ENCODE peak calls at places on chromosomes 5 and 9, in five cellular contexts. One of them, this sample, is unnamed.

GRCh38 chr5:107526263-107526937 is 144.3 kb downstream of the EFNA5 start:
- DNase-seq in RWPE1: no peak
- DNase-seq in body of pancreas: no peak
- DNase-seq in breast epithelium: no peak
- DNase-seq in AG10803: no peak
- DNase-seq in this sample: no peak

GRCh38 chr9:134193912-134194535 is 29.7 kb upstream of the RNU6ATAC start:
- DNase-seq in RWPE1: no peak
- DNase-seq in body of pancreas: peak; percentile 0
- DNase-seq in breast epithelium: no peak
- DNase-seq in AG10803: no peak
- DNase-seq in this sample: no peak

GRCh38 chr9:110284211-110284849 is 28.0 kb upstream of the TXN start:
- DNase-seq in RWPE1: peak; percentile 63
- DNase-seq in breast epithelium: no peak
- DNase-seq in body of pancreas: no peak
- DNase-seq in AG10803: no peak
- DNase-seq in this sample: no peak

GRCh38 chr5:109411627-109412026 is 1.9 kb upstream of the PJA2 start:
- DNase-seq in breast epithelium: no peak
- DNase-seq in AG10803: peak; percentile 90
- DNase-seq in body of pancreas: no peak
- DNase-seq in RWPE1: peak; percentile 90
- DNase-seq in this sample: no peak

GRCh38 chr9:124645274-124645673 is 125.8 kb downstream of the NR6A1 start:
- DNase-seq in breast epithelium: no peak
- DNase-seq in body of pancreas: no peak
- DNase-seq in AG10803: no peak
- DNase-seq in RWPE1: no peak
- DNase-seq in this sample: no peak

GRCh38 chr5:34957857-34958690 is 28.7 kb downstream of the DNAJC21 start:
- DNase-seq in body of pancreas: peak; percentile 46
- DNase-seq in RWPE1: peak; percentile 36
- DNase-seq in AG10803: peak; percentile 37
- DNase-seq in breast epithelium: no peak
- DNase-seq in this sample: no peak

GRCh38 chr9:98890256-98890655 is 53.5 kb upstream of the COL15A1 start:
- DNase-seq in RWPE1: no peak
- DNase-seq in body of pancreas: peak; percentile 84
- DNase-seq in AG10803: no peak
- DNase-seq in breast epithelium: no peak
- DNase-seq in this sample: no peak

GRCh38 chr5:136655429-136655828 is 290.1 kb upstream of the TRPC7 start:
- DNase-seq in RWPE1: no peak
- DNase-seq in body of pancreas: no peak
- DNase-seq in AG10803: no peak
- DNase-seq in breast epithelium: no peak
- DNase-seq in this sample: no peak

GRCh38 chr9:9998491-9999287 is 614.1 kb downstream of the PTPRD start:
- DNase-seq in breast epithelium: no peak
- DNase-seq in body of pancreas: no peak
- DNase-seq in RWPE1: peak; percentile 1
- DNase-seq in AG10803: no peak
- DNase-seq in this sample: no peak

GRCh38 chr9:133712221-133713100 is 25.7 kb downstream of the SARDH start:
- DNase-seq in breast epithelium: no peak
- DNase-seq in AG10803: no peak
- DNase-seq in RWPE1: no peak
- DNase-seq in body of pancreas: no peak
- DNase-seq in this sample: no peak

GRCh38 chr5:155883966-155884555 is 442.9 kb upstream of the SGCD start:
- DNase-seq in AG10803: no peak
- DNase-seq in RWPE1: no peak
- DNase-seq in breast epithelium: no peak
- DNase-seq in body of pancreas: no peak
- DNase-seq in this sample: peak; percentile 33

GRCh38 chr5:153941265-153941664 is 97.4 kb downstream of the FAM114A2 start:
- DNase-seq in body of pancreas: no peak
- DNase-seq in breast epithelium: no peak
- DNase-seq in AG10803: no peak
- DNase-seq in RWPE1: no peak
- DNase-seq in this sample: no peak

GRCh38 chr9:130995399-130995941 is 13.5 kb upstream of the LAMC3 start:
- DNase-seq in body of pancreas: no peak
- DNase-seq in AG10803: peak; percentile 63
- DNase-seq in RWPE1: peak; percentile 52
- DNase-seq in breast epithelium: no peak
- DNase-seq in this sample: no peak

GRCh38 chr9:112731971-112732370 is 14.1 kb upstream of the INIP start:
- DNase-seq in AG10803: no peak
- DNase-seq in RWPE1: no peak
- DNase-seq in body of pancreas: no peak
- DNase-seq in breast epithelium: no peak
- DNase-seq in this sample: no peak

GRCh38 chr5:160158087-160158486 is 38.8 kb upstream of the PWWP2A start:
- DNase-seq in body of pancreas: no peak
- DNase-seq in AG10803: no peak
- DNase-seq in breast epithelium: no peak
- DNase-seq in RWPE1: no peak
- DNase-seq in this sample: no peak
- TF ChIP-seq CTCF in body of pancreas: no peak
- TF ChIP-seq CTCF in AG10803: no peak
- TF ChIP-seq CTCF in breast epithelium: no peak
- TF ChIP-seq CTCF in RWPE1: no peak
- TF ChIP-seq CTCF in this sample: peak; percentile 0

GRCh38 chr5:90161399-90161798 is 248.2 kb downstream of the CETN3 start:
- DNase-seq in RWPE1: peak; percentile 30
- DNase-seq in body of pancreas: peak; percentile 71
- DNase-seq in breast epithelium: no peak
- DNase-seq in AG10803: peak; percentile 33
- DNase-seq in this sample: no peak
- TF ChIP-seq CTCF in RWPE1: no peak
- TF ChIP-seq CTCF in body of pancreas: peak; percentile 10
- TF ChIP-seq CTCF in breast epithelium: no peak
- TF ChIP-seq CTCF in AG10803: peak; percentile 37
- TF ChIP-seq CTCF in this sample: peak; percentile 26

GRCh38 chr9:137294684-137295312 is 7.3 kb downstream of the NRARP start:
- DNase-seq in AG10803: no peak
- DNase-seq in body of pancreas: peak; percentile 39
- DNase-seq in RWPE1: no peak
- DNase-seq in breast epithelium: no peak
- DNase-seq in this sample: no peak
- TF ChIP-seq CTCF in AG10803: peak; percentile 37
- TF ChIP-seq CTCF in body of pancreas: peak; percentile 4
- TF ChIP-seq CTCF in RWPE1: no peak
- TF ChIP-seq CTCF in breast epithelium: peak; percentile 29
- TF ChIP-seq CTCF in this sample: no peak

DNA sequence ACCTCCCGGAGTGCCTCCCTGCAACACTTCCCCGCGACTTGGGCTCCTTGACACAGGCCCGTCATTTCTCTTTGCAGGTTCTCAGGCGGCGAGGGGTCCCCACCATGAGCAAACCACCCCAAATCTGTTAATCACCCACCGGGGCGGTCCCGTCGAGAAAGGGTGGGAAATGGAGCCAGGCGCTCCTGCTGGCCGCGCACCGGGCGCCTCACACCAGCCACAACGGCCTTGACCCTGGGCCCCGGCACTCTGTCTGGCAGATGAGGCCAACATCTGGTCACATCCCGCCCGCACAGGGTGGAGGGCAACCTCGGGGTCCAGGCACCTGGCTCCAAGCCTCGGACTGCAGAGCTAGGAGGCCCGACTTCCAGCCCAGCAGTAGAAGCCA is 776 bp upstream of the TERT start:
- DNase-seq in RWPE1: no peak
- DNase-seq in breast epithelium: no peak
- DNase-seq in body of pancreas: no peak
- DNase-seq in AG10803: no peak
- DNase-seq in this sample: no peak
- TF ChIP-seq CTCF in RWPE1: no peak
- TF ChIP-seq CTCF in breast epithelium: no peak
- TF ChIP-seq CTCF in body of pancreas: no peak
- TF ChIP-seq CTCF in AG10803: no peak
- TF ChIP-seq CTCF in this sample: no peak